ENCODE peak calls at places on chromosomes 4 and X, in seven cellular contexts. V, O, K, A, G, M and I are unnamed samples.
A peak's percentile ranks its signal among the peaks of the same experiment; 100 is the strongest.

GRCh38 chr4:8504279-8505007 is 63.9 kb downstream of the TRMT44 start:
- DNase-seq in V (no peak), O (peak; percentile 79), K (peak; percentile 10), A (no peak), G (no peak), M (no peak), I (no peak)

GRCh38 chrX:106484233-106484632 is 127.5 kb upstream of the RADX start:
- DNase-seq in V (no peak), O (no peak), K (no peak), A (no peak), G (no peak), M (peak; percentile 64), I (no peak)

GRCh38 chrX:149510386-149510785 is 5.3 kb upstream of the IDS start:
- DNase-seq in V (no peak), O (no peak), K (no peak), A (no peak), G (no peak), M (no peak), I (no peak)

GRCh38 chr4:25888781-25889180 is 25.2 kb upstream of the SMIM20 start:
- DNase-seq in V (no peak), O (no peak), K (no peak), A (no peak), G (no peak), M (no peak), I (no peak)

GRCh38 chr4:168098257-168098717 is 6.0 kb downstream of the ANXA10 start:
- DNase-seq in V (no peak), O (no peak), K (no peak), A (no peak), G (no peak), M (no peak), I (no peak)

GRCh38 chr4:179465131-179465797 is 2023.0 kb upstream of the AGA start:
- DNase-seq in V (no peak), O (no peak), K (no peak), A (no peak), G (peak; percentile 4), M (no peak), I (no peak)

GRCh38 chr4:53706422-53707032 is 115.2 kb upstream of the LNX1 start:
- DNase-seq in V (peak; percentile 8), O (peak; percentile 8), K (peak; percentile 35), A (no peak), G (peak; percentile 38), M (peak; percentile 45), I (no peak)

GRCh38 chr4:82814034-82814433 is 15.4 kb upstream of the SCD5 start:
- DNase-seq in V (no peak), O (peak; percentile 42), K (no peak), A (no peak), G (no peak), M (no peak), I (no peak)

GRCh38 chr4:48483006-48483776 is at the start of gene SLC10A4:
- DNase-seq in V (peak; percentile 44), O (peak; percentile 96), K (no peak), A (peak; percentile 72), G (peak; percentile 87), M (no peak), I (peak; percentile 37)

GRCh38 chr4:68963389-68963788 is 11.8 kb upstream of the UGT2A3 start:
- DNase-seq in V (no peak), O (no peak), K (no peak), A (no peak), G (no peak), M (no peak), I (no peak)

GRCh38 chrX:7215842-7216241 is 67.9 kb upstream of the PUDP start:
- DNase-seq in V (no peak), O (no peak), K (no peak), A (no peak), G (no peak), M (no peak), I (no peak)
- TF ChIP-seq TAF1 in V (no peak), O (no peak), K (no peak), A (no peak), G (no peak), M (no peak), I (no peak)

GRCh38 chr4:4590496-4590895 is 48.6 kb upstream of the STX18 start:
- DNase-seq in V (no peak), O (no peak), K (no peak), A (no peak), G (no peak), M (no peak), I (no peak)
- TF ChIP-seq POLR2AphosphoS5 in V (no peak), O (no peak), K (no peak), A (no peak), G (no peak), M (no peak), I (no peak)

DNA sequence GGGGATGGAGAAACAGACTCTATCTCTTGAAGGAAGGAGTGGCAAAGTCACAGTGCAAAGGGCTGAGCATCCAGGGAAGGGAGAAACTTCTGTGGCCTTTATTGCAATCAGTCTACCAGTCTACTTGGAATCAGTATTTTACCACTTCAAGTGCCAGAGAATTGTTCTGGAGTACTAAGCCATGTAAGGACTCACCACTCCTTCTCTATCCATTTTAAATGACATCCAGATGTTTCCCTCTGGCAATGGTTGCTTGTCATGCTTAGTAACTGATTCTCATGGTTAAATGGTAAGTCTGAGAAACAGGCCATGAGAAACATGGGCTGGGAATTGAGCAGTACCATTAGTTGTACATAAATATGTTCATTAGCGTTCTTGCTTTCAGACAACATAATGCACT is 21.1 kb upstream of the SMIM10 start:
- DNase-seq in V (no peak), O (no peak), K (no peak), A (no peak), G (no peak), M (no peak), I (no peak)
- TF ChIP-seq TAF1 in V (no peak), O (no peak), K (no peak), A (no peak), G (no peak), M (no peak), I (no peak)

GRCh38 chr4:10457255-10457801 is at the start of gene ZNF518B:
- DNase-seq in V (peak; percentile 82), O (peak; percentile 93), K (no peak), A (peak; percentile 85), G (peak; percentile 87), M (no peak), I (peak; percentile 66)
- TF ChIP-seq POLR2AphosphoS5 in V (no peak), O (no peak), K (no peak), A (no peak), G (no peak), M (no peak), I (no peak)

DNA sequence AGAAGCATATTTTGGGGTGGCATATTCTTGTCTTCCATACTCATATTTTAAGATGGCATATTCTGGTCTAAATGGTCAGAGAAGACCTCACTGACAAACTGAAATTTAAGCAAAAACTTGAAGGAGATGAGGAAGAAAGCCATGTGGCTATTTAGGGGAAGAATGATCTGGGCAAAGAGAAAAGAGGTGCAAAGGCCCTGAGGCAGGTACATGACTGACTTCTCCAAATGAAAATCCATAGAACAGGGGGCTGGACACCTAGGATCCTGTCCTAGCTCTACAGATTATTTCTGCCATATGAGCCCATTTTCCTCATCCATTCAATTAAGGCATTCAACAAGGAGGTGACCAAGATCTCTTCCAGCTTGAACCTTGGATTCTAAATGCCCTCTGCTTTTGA is 105.6 kb downstream of the IRF2 start:
- DNase-seq in V (no peak), O (no peak), K (no peak), A (no peak), G (no peak), M (no peak), I (no peak)
- TF ChIP-seq TAF1 in V (no peak), O (no peak), K (no peak), A (no peak), G (no peak), M (no peak), I (no peak)

GRCh38 chr4:30757357-30757756 is 37.2 kb downstream of the PCDH7 start:
- DNase-seq in V (no peak), O (no peak), K (no peak), A (no peak), G (peak; percentile 2), M (no peak), I (no peak)
- TF ChIP-seq POLR2AphosphoS5 in V (no peak), O (no peak), K (no peak), A (no peak), G (no peak), M (no peak), I (no peak)

GRCh38 chr4:145736241-145736831 is 56.4 kb downstream of the C4orf51 start:
- DNase-seq in V (no peak), O (no peak), K (no peak), A (no peak), G (no peak), M (no peak), I (no peak)
- TF ChIP-seq TAF1 in V (no peak), O (no peak), K (no peak), A (no peak), G (no peak), M (no peak), I (no peak)

DNA sequence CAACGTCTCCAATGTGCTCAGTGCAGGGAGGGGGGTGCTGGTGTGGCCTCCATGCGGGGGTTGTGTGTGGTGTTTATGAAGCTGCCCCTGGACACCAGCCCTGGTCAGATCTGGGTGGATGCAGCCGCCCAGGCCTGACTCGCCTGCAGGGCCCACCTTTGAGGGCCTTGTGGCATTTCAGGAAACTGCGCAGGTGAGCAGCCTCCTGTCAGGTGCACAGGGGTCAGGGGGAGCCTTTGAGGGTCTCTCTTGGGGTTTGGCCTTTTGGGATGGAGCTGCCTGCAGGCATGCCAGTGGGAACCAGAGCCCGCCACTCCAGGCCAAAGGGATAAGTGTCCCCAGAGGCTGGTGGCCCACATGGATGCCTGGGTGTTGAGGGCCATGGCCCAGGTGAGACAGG is 45.4 kb downstream of the ADRA2C start:
- DNase-seq in V (no peak), O (no peak), K (no peak), A (no peak), G (no peak), M (no peak), I (no peak)
- TF ChIP-seq POLR2AphosphoS5 in V (no peak), O (no peak), K (no peak), A (no peak), G (no peak), M (no peak), I (no peak)

DNA sequence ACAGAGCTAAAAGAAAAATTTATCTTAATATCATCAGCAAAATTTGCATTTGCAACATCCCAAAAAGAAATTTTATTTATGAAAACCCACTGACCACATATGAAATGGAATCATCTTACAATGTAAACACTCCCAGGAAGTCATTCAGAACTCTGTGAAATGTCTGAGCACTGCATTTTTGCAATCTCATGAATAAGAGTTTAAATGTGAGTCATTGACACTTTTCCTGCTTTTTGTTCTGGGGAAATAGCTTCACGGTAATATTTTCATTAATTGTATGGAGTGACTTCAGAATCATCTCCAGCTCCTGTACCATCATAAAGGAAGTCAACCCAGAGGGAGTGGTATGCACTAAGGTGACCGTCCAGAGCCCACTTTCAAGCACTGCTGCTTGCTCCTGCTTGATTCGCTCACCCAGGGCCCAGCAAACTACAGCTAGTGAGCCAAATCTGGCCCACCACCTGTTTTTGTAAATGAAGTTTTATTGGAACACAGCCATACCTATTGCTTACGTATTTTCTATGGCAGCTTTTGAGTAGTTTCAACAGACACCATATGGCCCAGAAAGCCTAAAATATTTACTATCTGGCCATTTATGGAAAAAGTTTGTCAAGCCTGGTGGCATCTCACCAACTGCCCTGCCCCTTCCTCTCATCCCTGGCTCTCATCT is 17.3 kb downstream of the EDNRA start:
- DNase-seq in V (no peak), O (no peak), K (no peak), A (no peak), G (no peak), M (no peak), I (no peak)
- TF ChIP-seq TAF1 in V (no peak), O (no peak), K (no peak), A (no peak), G (no peak), M (no peak), I (no peak)